ENCODE peak calls at places on chromosome 16, in nine cellular contexts. One of them, this sample, is unnamed.

GRCh38 chr16:30033270-30033669 is 2.2 kb upstream of the TLCD3B start:
- DNase-seq in stimulated activated CD4-positive, alpha-beta T cell treated with anti-CD3 and anti-CD28 coated beads, Interleukin-1b, Interleukin-23, amount 100 ng/mL, for 1 hour: no peak
- DNase-seq in kidney epithelial cell: peak; percentile 23
- DNase-seq in lower lobe of right lung: no peak
- DNase-seq in stimulated activated CD8-positive, alpha-beta memory T cell treated with anti-CD3 and anti-CD28 coated beads, Interleukin-2, amount 100 ng/mL, for 1 hour: no peak
- DNase-seq in cardiac fibroblast: no peak
- DNase-seq in fibroblast of mammary gland: peak; percentile 39
- DNase-seq in SHP77: no peak
- DNase-seq in left ventricle myocardium superior: no peak
- DNase-seq in this sample: no peak

GRCh38 chr16:89004209-89004831 is 27.3 kb upstream of the CBFA2T3 start:
- DNase-seq in stimulated activated CD4-positive, alpha-beta T cell treated with anti-CD3 and anti-CD28 coated beads, Interleukin-1b, Interleukin-23, amount 100 ng/mL, for 1 hour: no peak
- DNase-seq in kidney epithelial cell: no peak
- DNase-seq in lower lobe of right lung: peak; percentile 58
- DNase-seq in stimulated activated CD8-positive, alpha-beta memory T cell treated with anti-CD3 and anti-CD28 coated beads, Interleukin-2, amount 100 ng/mL, for 1 hour: no peak
- DNase-seq in cardiac fibroblast: no peak
- DNase-seq in fibroblast of mammary gland: no peak
- DNase-seq in SHP77: no peak
- DNase-seq in left ventricle myocardium superior: peak; percentile 71
- DNase-seq in this sample: no peak

GRCh38 chr16:84315422-84315821 is 20.7 kb downstream of the WFDC1 start:
- DNase-seq in stimulated activated CD4-positive, alpha-beta T cell treated with anti-CD3 and anti-CD28 coated beads, Interleukin-1b, Interleukin-23, amount 100 ng/mL, for 1 hour: no peak
- DNase-seq in kidney epithelial cell: no peak
- DNase-seq in lower lobe of right lung: no peak
- DNase-seq in stimulated activated CD8-positive, alpha-beta memory T cell treated with anti-CD3 and anti-CD28 coated beads, Interleukin-2, amount 100 ng/mL, for 1 hour: no peak
- DNase-seq in cardiac fibroblast: peak; percentile 33
- DNase-seq in fibroblast of mammary gland: peak; percentile 40
- DNase-seq in SHP77: no peak
- DNase-seq in left ventricle myocardium superior: no peak
- DNase-seq in this sample: no peak

GRCh38 chr16:71467810-71468209 is 5.8 kb upstream of the ZNF23 start:
- DNase-seq in stimulated activated CD4-positive, alpha-beta T cell treated with anti-CD3 and anti-CD28 coated beads, Interleukin-1b, Interleukin-23, amount 100 ng/mL, for 1 hour: no peak
- DNase-seq in kidney epithelial cell: no peak
- DNase-seq in lower lobe of right lung: no peak
- DNase-seq in stimulated activated CD8-positive, alpha-beta memory T cell treated with anti-CD3 and anti-CD28 coated beads, Interleukin-2, amount 100 ng/mL, for 1 hour: no peak
- DNase-seq in cardiac fibroblast: peak; percentile 42
- DNase-seq in fibroblast of mammary gland: no peak
- DNase-seq in SHP77: no peak
- DNase-seq in left ventricle myocardium superior: peak; percentile 38
- DNase-seq in this sample: peak; percentile 47

GRCh38 chr16:69176033-69176780 is 10.8 kb upstream of the SNTB2 start:
- DNase-seq in stimulated activated CD4-positive, alpha-beta T cell treated with anti-CD3 and anti-CD28 coated beads, Interleukin-1b, Interleukin-23, amount 100 ng/mL, for 1 hour: no peak
- DNase-seq in kidney epithelial cell: no peak
- DNase-seq in lower lobe of right lung: no peak
- DNase-seq in stimulated activated CD8-positive, alpha-beta memory T cell treated with anti-CD3 and anti-CD28 coated beads, Interleukin-2, amount 100 ng/mL, for 1 hour: no peak
- DNase-seq in cardiac fibroblast: peak; percentile 64
- DNase-seq in fibroblast of mammary gland: peak; percentile 74
- DNase-seq in SHP77: no peak
- DNase-seq in left ventricle myocardium superior: no peak
- DNase-seq in this sample: no peak

GRCh38 chr16:70253291-70254094 is 1.8 kb upstream of the EXOSC6 start:
- DNase-seq in stimulated activated CD4-positive, alpha-beta T cell treated with anti-CD3 and anti-CD28 coated beads, Interleukin-1b, Interleukin-23, amount 100 ng/mL, for 1 hour: no peak
- DNase-seq in kidney epithelial cell: no peak
- DNase-seq in lower lobe of right lung: no peak
- DNase-seq in stimulated activated CD8-positive, alpha-beta memory T cell treated with anti-CD3 and anti-CD28 coated beads, Interleukin-2, amount 100 ng/mL, for 1 hour: no peak
- DNase-seq in cardiac fibroblast: peak; percentile 55
- DNase-seq in fibroblast of mammary gland: peak; percentile 58
- DNase-seq in SHP77: peak; percentile 19
- DNase-seq in left ventricle myocardium superior: no peak
- DNase-seq in this sample: no peak

GRCh38 chr16:11147033-11147848 is 108.8 kb downstream of the SOCS1 start:
- DNase-seq in stimulated activated CD4-positive, alpha-beta T cell treated with anti-CD3 and anti-CD28 coated beads, Interleukin-1b, Interleukin-23, amount 100 ng/mL, for 1 hour: no peak
- DNase-seq in kidney epithelial cell: no peak
- DNase-seq in lower lobe of right lung: no peak
- DNase-seq in stimulated activated CD8-positive, alpha-beta memory T cell treated with anti-CD3 and anti-CD28 coated beads, Interleukin-2, amount 100 ng/mL, for 1 hour: no peak
- DNase-seq in cardiac fibroblast: no peak
- DNase-seq in fibroblast of mammary gland: no peak
- DNase-seq in SHP77: no peak
- DNase-seq in left ventricle myocardium superior: no peak
- DNase-seq in this sample: no peak

GRCh38 chr16:65601781-65602180 is 479.9 kb upstream of the CDH11 start:
- DNase-seq in stimulated activated CD4-positive, alpha-beta T cell treated with anti-CD3 and anti-CD28 coated beads, Interleukin-1b, Interleukin-23, amount 100 ng/mL, for 1 hour: no peak
- DNase-seq in kidney epithelial cell: no peak
- DNase-seq in lower lobe of right lung: no peak
- DNase-seq in stimulated activated CD8-positive, alpha-beta memory T cell treated with anti-CD3 and anti-CD28 coated beads, Interleukin-2, amount 100 ng/mL, for 1 hour: no peak
- DNase-seq in cardiac fibroblast: no peak
- DNase-seq in fibroblast of mammary gland: no peak
- DNase-seq in SHP77: no peak
- DNase-seq in left ventricle myocardium superior: no peak
- DNase-seq in this sample: no peak

GRCh38 chr16:49491736-49492089 is 118.1 kb downstream of the C16orf78 start:
- DNase-seq in stimulated activated CD4-positive, alpha-beta T cell treated with anti-CD3 and anti-CD28 coated beads, Interleukin-1b, Interleukin-23, amount 100 ng/mL, for 1 hour: no peak
- DNase-seq in kidney epithelial cell: no peak
- DNase-seq in lower lobe of right lung: peak; percentile 42
- DNase-seq in stimulated activated CD8-positive, alpha-beta memory T cell treated with anti-CD3 and anti-CD28 coated beads, Interleukin-2, amount 100 ng/mL, for 1 hour: no peak
- DNase-seq in cardiac fibroblast: no peak
- DNase-seq in fibroblast of mammary gland: no peak
- DNase-seq in SHP77: no peak
- DNase-seq in left ventricle myocardium superior: peak; percentile 54
- DNase-seq in this sample: no peak

GRCh38 chr16:74448990-74449389 is 27.7 kb upstream of the CLEC18B start:
- DNase-seq in stimulated activated CD4-positive, alpha-beta T cell treated with anti-CD3 and anti-CD28 coated beads, Interleukin-1b, Interleukin-23, amount 100 ng/mL, for 1 hour: no peak
- DNase-seq in kidney epithelial cell: peak; percentile 56
- DNase-seq in lower lobe of right lung: no peak
- DNase-seq in stimulated activated CD8-positive, alpha-beta memory T cell treated with anti-CD3 and anti-CD28 coated beads, Interleukin-2, amount 100 ng/mL, for 1 hour: no peak
- DNase-seq in cardiac fibroblast: peak; percentile 94
- DNase-seq in fibroblast of mammary gland: peak; percentile 99
- DNase-seq in SHP77: no peak
- DNase-seq in left ventricle myocardium superior: peak; percentile 58
- DNase-seq in this sample: no peak

GRCh38 chr16:13606804-13607203 is 313.1 kb upstream of the ERCC4 start:
- DNase-seq in stimulated activated CD4-positive, alpha-beta T cell treated with anti-CD3 and anti-CD28 coated beads, Interleukin-1b, Interleukin-23, amount 100 ng/mL, for 1 hour: no peak
- DNase-seq in kidney epithelial cell: no peak
- DNase-seq in lower lobe of right lung: no peak
- DNase-seq in stimulated activated CD8-positive, alpha-beta memory T cell treated with anti-CD3 and anti-CD28 coated beads, Interleukin-2, amount 100 ng/mL, for 1 hour: no peak
- DNase-seq in cardiac fibroblast: no peak
- DNase-seq in fibroblast of mammary gland: no peak
- DNase-seq in SHP77: no peak
- DNase-seq in left ventricle myocardium superior: no peak
- DNase-seq in this sample: no peak

GRCh38 chr16:13791095-13791494 is 128.9 kb upstream of the ERCC4 start:
- DNase-seq in stimulated activated CD4-positive, alpha-beta T cell treated with anti-CD3 and anti-CD28 coated beads, Interleukin-1b, Interleukin-23, amount 100 ng/mL, for 1 hour: no peak
- DNase-seq in kidney epithelial cell: no peak
- DNase-seq in lower lobe of right lung: no peak
- DNase-seq in stimulated activated CD8-positive, alpha-beta memory T cell treated with anti-CD3 and anti-CD28 coated beads, Interleukin-2, amount 100 ng/mL, for 1 hour: no peak
- DNase-seq in cardiac fibroblast: no peak
- DNase-seq in fibroblast of mammary gland: no peak
- DNase-seq in SHP77: no peak
- DNase-seq in left ventricle myocardium superior: no peak
- DNase-seq in this sample: no peak

GRCh38 chr16:81600275-81600674 is 155.7 kb downstream of the CMIP start:
- DNase-seq in stimulated activated CD4-positive, alpha-beta T cell treated with anti-CD3 and anti-CD28 coated beads, Interleukin-1b, Interleukin-23, amount 100 ng/mL, for 1 hour: no peak
- DNase-seq in kidney epithelial cell: peak; percentile 68
- DNase-seq in lower lobe of right lung: no peak
- DNase-seq in stimulated activated CD8-positive, alpha-beta memory T cell treated with anti-CD3 and anti-CD28 coated beads, Interleukin-2, amount 100 ng/mL, for 1 hour: no peak
- DNase-seq in cardiac fibroblast: peak; percentile 59
- DNase-seq in fibroblast of mammary gland: peak; percentile 35
- DNase-seq in SHP77: no peak
- DNase-seq in left ventricle myocardium superior: no peak
- DNase-seq in this sample: no peak

GRCh38 chr16:89442990-89443726 is 47.2 kb downstream of the ANKRD11 start:
- DNase-seq in stimulated activated CD4-positive, alpha-beta T cell treated with anti-CD3 and anti-CD28 coated beads, Interleukin-1b, Interleukin-23, amount 100 ng/mL, for 1 hour: no peak
- DNase-seq in kidney epithelial cell: peak; percentile 60
- DNase-seq in lower lobe of right lung: no peak
- DNase-seq in stimulated activated CD8-positive, alpha-beta memory T cell treated with anti-CD3 and anti-CD28 coated beads, Interleukin-2, amount 100 ng/mL, for 1 hour: no peak
- DNase-seq in cardiac fibroblast: peak; percentile 73
- DNase-seq in fibroblast of mammary gland: peak; percentile 74
- DNase-seq in SHP77: peak; percentile 50
- DNase-seq in left ventricle myocardium superior: peak; percentile 48
- DNase-seq in this sample: peak; percentile 76

GRCh38 chr16:85753976-85754375 is 3.1 kb upstream of the C16orf74 start:
- DNase-seq in stimulated activated CD4-positive, alpha-beta T cell treated with anti-CD3 and anti-CD28 coated beads, Interleukin-1b, Interleukin-23, amount 100 ng/mL, for 1 hour: no peak
- DNase-seq in kidney epithelial cell: no peak
- DNase-seq in lower lobe of right lung: no peak
- DNase-seq in stimulated activated CD8-positive, alpha-beta memory T cell treated with anti-CD3 and anti-CD28 coated beads, Interleukin-2, amount 100 ng/mL, for 1 hour: no peak
- DNase-seq in cardiac fibroblast: no peak
- DNase-seq in fibroblast of mammary gland: no peak
- DNase-seq in SHP77: no peak
- DNase-seq in left ventricle myocardium superior: no peak
- DNase-seq in this sample: no peak

GRCh38 chr16:67928561-67929364 is 2.9 kb downstream of the CTRL start:
- DNase-seq in stimulated activated CD4-positive, alpha-beta T cell treated with anti-CD3 and anti-CD28 coated beads, Interleukin-1b, Interleukin-23, amount 100 ng/mL, for 1 hour: peak; percentile 41
- DNase-seq in kidney epithelial cell: no peak
- DNase-seq in lower lobe of right lung: peak; percentile 76
- DNase-seq in stimulated activated CD8-positive, alpha-beta memory T cell treated with anti-CD3 and anti-CD28 coated beads, Interleukin-2, amount 100 ng/mL, for 1 hour: peak; percentile 48
- DNase-seq in cardiac fibroblast: peak; percentile 65
- DNase-seq in fibroblast of mammary gland: peak; percentile 52
- DNase-seq in SHP77: peak; percentile 42
- DNase-seq in left ventricle myocardium superior: peak; percentile 83
- DNase-seq in this sample: no peak

GRCh38 chr16:25174285-25174684 is 42.5 kb upstream of the AQP8 start:
- DNase-seq in stimulated activated CD4-positive, alpha-beta T cell treated with anti-CD3 and anti-CD28 coated beads, Interleukin-1b, Interleukin-23, amount 100 ng/mL, for 1 hour: no peak
- DNase-seq in kidney epithelial cell: no peak
- DNase-seq in lower lobe of right lung: no peak
- DNase-seq in stimulated activated CD8-positive, alpha-beta memory T cell treated with anti-CD3 and anti-CD28 coated beads, Interleukin-2, amount 100 ng/mL, for 1 hour: no peak
- DNase-seq in cardiac fibroblast: no peak
- DNase-seq in fibroblast of mammary gland: no peak
- DNase-seq in SHP77: no peak
- DNase-seq in left ventricle myocardium superior: no peak
- DNase-seq in this sample: no peak

GRCh38 chr16:27999687-28000086 is 63.8 kb downstream of the GSG1L start:
- DNase-seq in stimulated activated CD4-positive, alpha-beta T cell treated with anti-CD3 and anti-CD28 coated beads, Interleukin-1b, Interleukin-23, amount 100 ng/mL, for 1 hour: no peak
- DNase-seq in kidney epithelial cell: no peak
- DNase-seq in lower lobe of right lung: no peak
- DNase-seq in stimulated activated CD8-positive, alpha-beta memory T cell treated with anti-CD3 and anti-CD28 coated beads, Interleukin-2, amount 100 ng/mL, for 1 hour: no peak
- DNase-seq in cardiac fibroblast: peak; percentile 26
- DNase-seq in fibroblast of mammary gland: peak; percentile 11
- DNase-seq in SHP77: no peak
- DNase-seq in left ventricle myocardium superior: no peak
- DNase-seq in this sample: no peak

GRCh38 chr16:53541326-53541725 is 38.3 kb upstream of the AKTIP start:
- DNase-seq in stimulated activated CD4-positive, alpha-beta T cell treated with anti-CD3 and anti-CD28 coated beads, Interleukin-1b, Interleukin-23, amount 100 ng/mL, for 1 hour: no peak
- DNase-seq in kidney epithelial cell: no peak
- DNase-seq in lower lobe of right lung: no peak
- DNase-seq in stimulated activated CD8-positive, alpha-beta memory T cell treated with anti-CD3 and anti-CD28 coated beads, Interleukin-2, amount 100 ng/mL, for 1 hour: no peak
- DNase-seq in cardiac fibroblast: peak; percentile 85
- DNase-seq in fibroblast of mammary gland: peak; percentile 90
- DNase-seq in SHP77: no peak
- DNase-seq in left ventricle myocardium superior: no peak
- DNase-seq in this sample: no peak

GRCh38 chr16:85573696-85574641 is 39.2 kb upstream of the GSE1 start:
- DNase-seq in stimulated activated CD4-positive, alpha-beta T cell treated with anti-CD3 and anti-CD28 coated beads, Interleukin-1b, Interleukin-23, amount 100 ng/mL, for 1 hour: no peak
- DNase-seq in kidney epithelial cell: no peak
- DNase-seq in lower lobe of right lung: no peak
- DNase-seq in stimulated activated CD8-positive, alpha-beta memory T cell treated with anti-CD3 and anti-CD28 coated beads, Interleukin-2, amount 100 ng/mL, for 1 hour: no peak
- DNase-seq in cardiac fibroblast: peak; percentile 40
- DNase-seq in fibroblast of mammary gland: peak; percentile 64
- DNase-seq in SHP77: peak; percentile 62
- DNase-seq in left ventricle myocardium superior: peak; percentile 84
- DNase-seq in this sample: peak; percentile 87

GRCh38 chr16:73956592-73957495 is 339.8 kb upstream of the PSMD7 start:
- DNase-seq in stimulated activated CD4-positive, alpha-beta T cell treated with anti-CD3 and anti-CD28 coated beads, Interleukin-1b, Interleukin-23, amount 100 ng/mL, for 1 hour: no peak
- DNase-seq in kidney epithelial cell: peak; percentile 18
- DNase-seq in lower lobe of right lung: no peak
- DNase-seq in stimulated activated CD8-positive, alpha-beta memory T cell treated with anti-CD3 and anti-CD28 coated beads, Interleukin-2, amount 100 ng/mL, for 1 hour: no peak
- DNase-seq in cardiac fibroblast: peak; percentile 72
- DNase-seq in fibroblast of mammary gland: peak; percentile 65
- DNase-seq in SHP77: peak; percentile 64
- DNase-seq in left ventricle myocardium superior: peak; percentile 62
- DNase-seq in this sample: no peak

GRCh38 chr16:85674828-85675227 is 13.9 kb downstream of the GINS2 start:
- DNase-seq in stimulated activated CD4-positive, alpha-beta T cell treated with anti-CD3 and anti-CD28 coated beads, Interleukin-1b, Interleukin-23, amount 100 ng/mL, for 1 hour: no peak
- DNase-seq in kidney epithelial cell: no peak
- DNase-seq in lower lobe of right lung: no peak
- DNase-seq in stimulated activated CD8-positive, alpha-beta memory T cell treated with anti-CD3 and anti-CD28 coated beads, Interleukin-2, amount 100 ng/mL, for 1 hour: no peak
- DNase-seq in cardiac fibroblast: no peak
- DNase-seq in fibroblast of mammary gland: no peak
- DNase-seq in SHP77: no peak
- DNase-seq in left ventricle myocardium superior: no peak
- DNase-seq in this sample: no peak

GRCh38 chr16:6081320-6081976 is 983.9 kb upstream of the EEF2KMT start:
- DNase-seq in stimulated activated CD4-positive, alpha-beta T cell treated with anti-CD3 and anti-CD28 coated beads, Interleukin-1b, Interleukin-23, amount 100 ng/mL, for 1 hour: no peak
- DNase-seq in kidney epithelial cell: peak; percentile 1
- DNase-seq in lower lobe of right lung: no peak
- DNase-seq in stimulated activated CD8-positive, alpha-beta memory T cell treated with anti-CD3 and anti-CD28 coated beads, Interleukin-2, amount 100 ng/mL, for 1 hour: no peak
- DNase-seq in cardiac fibroblast: peak; percentile 3
- DNase-seq in fibroblast of mammary gland: no peak
- DNase-seq in SHP77: peak; percentile 1
- DNase-seq in left ventricle myocardium superior: no peak
- DNase-seq in this sample: no peak

GRCh38 chr16:63311313-63311712 is 1275.1 kb upstream of the CDH8 start:
- DNase-seq in stimulated activated CD4-positive, alpha-beta T cell treated with anti-CD3 and anti-CD28 coated beads, Interleukin-1b, Interleukin-23, amount 100 ng/mL, for 1 hour: no peak
- DNase-seq in kidney epithelial cell: no peak
- DNase-seq in lower lobe of right lung: no peak
- DNase-seq in stimulated activated CD8-positive, alpha-beta memory T cell treated with anti-CD3 and anti-CD28 coated beads, Interleukin-2, amount 100 ng/mL, for 1 hour: no peak
- DNase-seq in cardiac fibroblast: no peak
- DNase-seq in fibroblast of mammary gland: no peak
- DNase-seq in SHP77: no peak
- DNase-seq in left ventricle myocardium superior: no peak
- DNase-seq in this sample: no peak

GRCh38 chr16:27408012-27408601 is 6.1 kb downstream of the IL21R start:
- DNase-seq in stimulated activated CD4-positive, alpha-beta T cell treated with anti-CD3 and anti-CD28 coated beads, Interleukin-1b, Interleukin-23, amount 100 ng/mL, for 1 hour: no peak
- DNase-seq in kidney epithelial cell: peak; percentile 16
- DNase-seq in lower lobe of right lung: no peak
- DNase-seq in stimulated activated CD8-positive, alpha-beta memory T cell treated with anti-CD3 and anti-CD28 coated beads, Interleukin-2, amount 100 ng/mL, for 1 hour: no peak
- DNase-seq in cardiac fibroblast: peak; percentile 72
- DNase-seq in fibroblast of mammary gland: peak; percentile 47
- DNase-seq in SHP77: no peak
- DNase-seq in left ventricle myocardium superior: no peak
- DNase-seq in this sample: no peak